ENCODE peak calls at places on chromosomes 6 and 20, in eight cellular contexts. Z is kidney; U is heart right ventricle; I is IMR-90; M is CD4-positive, alpha-beta T cell; R is right lobe of liver; A is CD8-positive, alpha-beta T cell; X is Panc1. S is an unnamed sample.

GRCh38 chr6:38110407-38111025 is 291.0 kb downstream of the ZFAND3 start:
- DNase-seq in Z (no peak), U (no peak), I (no peak), M (no peak), R (no peak), A (no peak), X (no peak), S (no peak)

GRCh38 chr6:146915671-146916127 is 288.5 kb upstream of the STXBP5 start:
- DNase-seq in Z (no peak), U (no peak), I (peak; percentile 72), M (no peak), R (no peak), A (no peak), X (no peak), S (no peak)

GRCh38 chr6:148272084-148272483 is 70.6 kb upstream of the SASH1 start:
- DNase-seq in Z (no peak), U (no peak), I (peak; percentile 99), M (no peak), R (no peak), A (no peak), X (no peak), S (no peak)

GRCh38 chr20:47784599-47785320 is 521 bp downstream of the SULF2 start:
- DNase-seq in Z (peak; percentile 84), U (peak; percentile 37), I (peak; percentile 4), M (no peak), R (peak; percentile 62), A (no peak), X (no peak), S (peak; percentile 79)

GRCh38 chr6:143569035-143569434 is 57.5 kb upstream of the FUCA2 start:
- DNase-seq in Z (no peak), U (peak; percentile 16), I (peak; percentile 53), M (no peak), R (no peak), A (no peak), X (no peak), S (no peak)

GRCh38 chr6:37514377-37514776 is 14.7 kb upstream of the CCDC167 start:
- DNase-seq in Z (no peak), U (no peak), I (peak; percentile 77), M (no peak), R (no peak), A (peak; percentile 44), X (no peak), S (no peak)

GRCh38 chr6:45378324-45378926 is 691 bp upstream of the SUPT3H start:
- DNase-seq in Z (peak; percentile 82), U (peak; percentile 39), I (no peak), M (peak; percentile 34), R (no peak), A (peak; percentile 25), X (no peak), S (peak; percentile 85)

GRCh38 chr6:45690846-45691245 is 313.1 kb upstream of the SUPT3H start:
- DNase-seq in Z (no peak), U (no peak), I (no peak), M (no peak), R (no peak), A (no peak), X (no peak), S (no peak)

GRCh38 chr20:38599410-38599882 is 2.2 kb upstream of the ARHGAP40 start:
- DNase-seq in Z (peak; percentile 96), U (peak; percentile 60), I (no peak), M (no peak), R (peak; percentile 92), A (no peak), X (no peak), S (no peak)

GRCh38 chr20:41715525-41715924 is 97.3 kb upstream of the CHD6 start:
- DNase-seq in Z (no peak), U (no peak), I (no peak), M (no peak), R (no peak), A (no peak), X (no peak), S (no peak)

GRCh38 chr20:56359212-56360132 is 698 bp downstream of the FAM210B start:
- DNase-seq in Z (peak; percentile 79), U (peak; percentile 39), I (peak; percentile 73), M (peak; percentile 41), R (peak; percentile 59), A (no peak), X (no peak), S (peak; percentile 86)

GRCh38 chr6:138455746-138456392 is 43.4 kb downstream of the NHSL1 start:
- DNase-seq in Z (no peak), U (no peak), I (peak; percentile 52), M (no peak), R (no peak), A (peak; percentile 61), X (no peak), S (no peak)

GRCh38 chr6:28258877-28259777 is at the start of gene NKAPL:
- DNase-seq in Z (peak; percentile 92), U (peak; percentile 86), I (peak; percentile 46), M (peak; percentile 55), R (peak; percentile 65), A (peak; percentile 59), X (no peak), S (peak; percentile 89)

GRCh38 chr6:163461696-163462095 is 47.2 kb downstream of the QKI start:
- DNase-seq in Z (no peak), U (no peak), I (no peak), M (no peak), R (no peak), A (no peak), X (no peak), S (no peak)

GRCh38 chr6:132763269-132763668 is 5.6 kb upstream of the VNN2 start:
- DNase-seq in Z (no peak), U (peak; percentile 16), I (no peak), M (peak; percentile 41), R (no peak), A (peak; percentile 66), X (no peak), S (peak; percentile 74)

GRCh38 chr6:30130887-30131862 is 4.8 kb upstream of the TRIM40 start:
- DNase-seq in Z (peak; percentile 66), U (peak; percentile 71), I (peak; percentile 85), M (peak; percentile 54), R (peak; percentile 73), A (peak; percentile 78), X (peak; percentile 64), S (peak; percentile 77)

GRCh38 chr6:168058691-168059551 is 20.1 kb downstream of the FRMD1 start:
- DNase-seq in Z (no peak), U (no peak), I (no peak), M (no peak), R (no peak), A (no peak), X (no peak), S (no peak)

GRCh38 chr6:168062346-168063289 is 16.4 kb downstream of the FRMD1 start:
- DNase-seq in Z (no peak), U (no peak), I (no peak), M (no peak), R (no peak), A (no peak), X (no peak), S (no peak)

GRCh38 chr6:168061269-168062210 is 17.5 kb downstream of the FRMD1 start:
- DNase-seq in Z (no peak), U (no peak), I (no peak), M (no peak), R (no peak), A (no peak), X (no peak), S (no peak)

GRCh38 chr6:168057836-168058235 is 21.2 kb downstream of the FRMD1 start:
- DNase-seq in Z (no peak), U (no peak), I (no peak), M (no peak), R (no peak), A (no peak), X (no peak), S (no peak)

DNA sequence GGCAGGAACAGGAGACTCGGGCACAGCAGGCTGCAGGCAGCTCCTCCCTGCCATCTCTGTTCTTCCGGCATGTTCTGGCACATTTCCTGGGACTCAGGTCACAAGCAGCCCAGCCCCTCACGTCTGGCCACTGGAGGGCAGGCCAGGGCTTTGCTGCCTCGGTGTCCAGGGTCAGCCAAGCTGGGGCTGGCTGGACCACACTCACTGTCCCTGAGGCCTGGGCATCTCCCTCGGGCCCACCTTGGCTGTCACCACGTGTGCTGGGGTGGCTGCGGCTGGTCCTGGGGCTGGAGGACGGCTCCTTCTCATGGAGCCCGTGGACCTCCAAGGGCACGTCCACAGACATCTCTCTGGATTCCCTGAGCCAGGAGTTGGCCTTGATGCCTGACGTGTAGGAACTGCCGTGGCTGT is 18.5 kb downstream of the FRMD1 start:
- DNase-seq in Z (no peak), U (peak; percentile 70), I (peak; percentile 43), M (no peak), R (no peak), A (no peak), X (no peak), S (no peak)
- TF ChIP-seq CTCF in Z (peak; percentile 62), U (peak; percentile 63), I (peak; percentile 45), M (no peak), R (peak; percentile 59), A (no peak), X (peak; percentile 86), S (peak; percentile 54)

GRCh38 chr6:2857185-2857579 is 15.5 kb upstream of the SERPINB1 start:
- DNase-seq in Z (no peak), U (no peak), I (no peak), M (no peak), R (no peak), A (no peak), X (no peak), S (no peak)
- H3K27ac ChIP-seq in Z (no peak overlapping the region), U (peak overlapping the region; percentile 65), I (peak overlapping the region; percentile 95), M (peak overlapping the region; percentile 91), R (peak overlapping the region; percentile 86), A (peak overlapping the region; percentile 65), X (peak overlapping the region; percentile 87), S (peak overlapping the region; percentile 90)

DNA sequence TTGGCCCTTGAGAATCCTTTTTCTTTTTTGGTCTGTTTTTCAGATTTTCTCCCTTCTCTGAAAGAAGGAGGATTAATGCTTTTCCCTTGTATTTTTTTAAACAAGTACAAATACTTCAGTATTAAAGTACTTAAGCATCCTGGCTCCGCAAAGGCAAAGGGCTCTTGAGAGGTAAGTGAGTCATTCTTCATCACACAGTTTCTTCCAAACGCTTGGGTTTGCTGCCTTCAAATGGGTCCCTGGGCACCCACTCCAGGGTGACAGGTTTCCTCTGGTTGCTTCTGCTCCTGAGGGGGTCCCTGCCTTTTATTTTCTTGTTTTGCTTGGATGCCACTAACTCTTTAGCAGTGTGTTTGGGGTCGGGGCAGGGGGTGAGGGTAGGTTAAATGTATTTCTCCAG is 437.1 kb downstream of the PTPRT start:
- DNase-seq in Z (no peak), U (no peak), I (no peak), M (no peak), R (no peak), A (no peak), X (no peak), S (no peak)
- TF ChIP-seq CTCF in Z (no peak), U (no peak), I (no peak), M (no peak), R (no peak), A (no peak), X (no peak), S (no peak)

DNA sequence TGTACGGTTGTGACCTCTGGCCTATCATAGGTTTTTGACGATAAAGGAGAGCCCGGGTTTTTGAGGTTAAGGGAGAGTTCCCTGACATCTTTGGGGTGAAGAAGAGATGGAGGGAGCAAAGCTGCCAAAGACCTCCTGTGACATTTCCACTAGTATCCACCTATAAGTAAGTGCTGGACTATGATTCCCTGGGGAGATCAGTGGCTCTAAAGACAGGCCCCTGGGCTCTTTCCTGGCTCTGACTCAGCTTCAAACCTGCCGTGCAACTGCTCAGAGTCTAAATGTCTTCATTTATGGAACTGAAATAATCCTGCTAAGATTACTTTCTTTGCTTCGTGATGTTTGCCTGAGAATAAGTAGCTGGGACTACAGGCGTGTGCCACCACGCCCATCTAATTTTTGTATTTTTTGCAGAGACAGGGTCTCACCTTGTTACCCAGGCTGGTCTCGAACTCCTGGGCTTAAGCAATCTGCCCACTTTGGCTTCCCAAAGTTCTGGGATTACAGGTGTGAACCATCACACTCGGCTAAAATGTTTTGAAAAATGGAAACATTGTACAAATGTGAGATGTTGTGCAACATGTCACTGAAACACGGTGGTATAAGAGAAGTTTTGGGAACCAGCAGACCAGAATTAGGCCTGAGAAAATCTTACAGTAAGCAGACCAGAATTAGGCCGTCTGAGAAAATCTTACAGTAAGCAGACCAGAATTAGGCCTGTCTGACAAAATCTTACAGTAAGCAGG is 1.2 kb upstream of the PAQR8 start:
- DNase-seq in Z (no peak), U (no peak), I (no peak), M (no peak), R (no peak), A (no peak), X (no peak), S (no peak)
- H3K27ac ChIP-seq in Z (no peak overlapping the region), U (peak overlapping the region; percentile 85), I (no peak overlapping the region), M (peak overlapping the region; percentile 82), R (no peak overlapping the region), A (peak overlapping the region; percentile 72), X (no peak overlapping the region), S (no peak overlapping the region)

S was measured in spleen.